ENCODE peak calls at places on chromosome 14, in four cellular contexts. Q is AG10803, C is nephron progenitor cell, A is IMR-90. Y is an unnamed sample.

GRCh38 chr14:102779574-102780315 is 2.5 kb downstream of the TRAF3 start:
- DNase-seq in Q (no peak), A (peak; percentile 33), C (no peak), Y (no peak)

GRCh38 chr14:86954623-86955022 is 1038.4 kb downstream of the GALC start:
- DNase-seq in Q (no peak), A (no peak), C (no peak), Y (no peak)

GRCh38 chr14:101022121-101022520 is 118.6 kb upstream of the RTL1 start:
- DNase-seq in C (no peak), A (no peak), Q (peak; percentile 49), Y (no peak)

GRCh38 chr14:99212646-99213045 is 59.4 kb downstream of the BCL11B start:
- DNase-seq in C (no peak), A (no peak), Q (no peak), Y (no peak)

GRCh38 chr14:59913187-59913586 is 6.8 kb upstream of the LRRC9 start:
- DNase-seq in Q (no peak), C (no peak), A (no peak), Y (no peak)

GRCh38 chr14:76872796-76873432 is 46.7 kb downstream of the LRRC74A start:
- DNase-seq in C (peak; percentile 79), A (peak; percentile 35), Q (peak; percentile 35), Y (peak; percentile 68)

GRCh38 chr14:84749191-84749945 is 780.6 kb upstream of the FLRT2 start:
- DNase-seq in Q (no peak), C (no peak), A (no peak), Y (no peak)

GRCh38 chr14:82009076-82009475 is 475.4 kb upstream of the SEL1L start:
- DNase-seq in Q (no peak), C (peak; percentile 5), A (no peak), Y (no peak)

GRCh38 chr14:77372304-77372841 is 4.5 kb downstream of the TMED8 start:
- DNase-seq in Q (no peak), C (no peak), A (peak; percentile 88), Y (no peak)

GRCh38 chr14:104148433-104149277 is 10.3 kb downstream of the KIF26A start:
- DNase-seq in A (no peak), C (no peak), Q (no peak), Y (no peak)

GRCh38 chr14:68785817-68786490 is 6.9 kb downstream of the ZFP36L1 start:
- DNase-seq in Q (peak; percentile 88), C (no peak), A (no peak), Y (no peak)

GRCh38 chr14:97866186-97866585 is 1069.0 kb downstream of the VRK1 start:
- DNase-seq in C (no peak), Q (no peak), A (no peak), Y (no peak)

GRCh38 chr14:28754209-28754985 is 12.2 kb upstream of the FOXG1 start:
- DNase-seq in C (peak; percentile 51), A (peak; percentile 48), Q (peak; percentile 42), Y (peak; percentile 60)

GRCh38 chr14:105464501-105464900 is 10.1 kb upstream of the CRIP2 start:
- DNase-seq in Q (no peak), C (no peak), A (no peak), Y (no peak)

GRCh38 chr14:60553855-60554254 is 44.9 kb downstream of the SIX6 start:
- DNase-seq in C (no peak), A (no peak), Q (peak; percentile 16), Y (no peak)

GRCh38 chr14:30034049-30034635 is 106.5 kb upstream of the PRKD1 start:
- DNase-seq in A (peak; percentile 17), Q (peak; percentile 51), C (no peak), Y (no peak)

GRCh38 chr14:105532111-105532623 is 5.8 kb downstream of the TMEM121 start:
- DNase-seq in A (no peak), Q (no peak), C (no peak), Y (no peak)

GRCh38 chr14:100230361-100230760 is 8.6 kb upstream of the YY1 start:
- DNase-seq in Q (no peak), A (no peak), C (no peak), Y (no peak)

GRCh38 chr14:104113631-104114420 is 24.6 kb upstream of the KIF26A start:
- DNase-seq in A (no peak), Q (no peak), C (peak; percentile 2), Y (no peak)

GRCh38 chr14:20848316-20848954 is 42.8 kb upstream of the RNASE3 start:
- DNase-seq in C (no peak), Q (peak; percentile 35), A (peak; percentile 19), Y (no peak)

GRCh38 chr14:33590891-33591630 is 359.8 kb downstream of the EGLN3 start:
- DNase-seq in C (no peak), A (no peak), Q (peak; percentile 17), Y (no peak)

GRCh38 chr14:61568572-61569011 is 126.7 kb upstream of the HIF1A start:
- DNase-seq in C (peak; percentile 34), Q (no peak), A (no peak), Y (peak; percentile 31)

GRCh38 chr14:51554953-51555352 is 96.8 kb upstream of the FRMD6 start:
- DNase-seq in C (no peak), A (peak; percentile 72), Q (peak; percentile 79), Y (no peak)

GRCh38 chr14:49989980-49990379 is 97.1 kb downstream of the ARF6 start:
- DNase-seq in Q (no peak), C (no peak), A (no peak), Y (no peak)

GRCh38 chr14:100445436-100446088 is 122.4 kb downstream of the SLC25A47 start:
- DNase-seq in Q (no peak), C (no peak), A (no peak), Y (no peak)

GRCh38 chr14:31228533-31228932 is 20.9 kb upstream of the HECTD1 start:
- DNase-seq in C (no peak), A (no peak), Q (no peak), Y (no peak)

GRCh38 chr14:69694730-69695663 is 71.9 kb upstream of the SRSF5 start:
- DNase-seq in A (peak; percentile 63), C (no peak), Q (peak; percentile 21), Y (no peak)

GRCh38 chr14:99420711-99421110 is 59.9 kb downstream of the SETD3 start:
- DNase-seq in Q (no peak), C (no peak), A (no peak), Y (no peak)

GRCh38 chr14:59511916-59512530 is 27.7 kb downstream of the JKAMP start:
- DNase-seq in Q (no peak), C (peak; percentile 44), A (no peak), Y (peak; percentile 49)

GRCh38 chr14:28936601-28937000 is 170.0 kb downstream of the FOXG1 start:
- DNase-seq in Q (no peak), C (no peak), A (no peak), Y (no peak)

GRCh38 chr14:64337901-64338615 is 43.9 kb upstream of the ESR2 start:
- DNase-seq in Q (peak; percentile 40), C (peak; percentile 83), A (peak; percentile 58), Y (peak; percentile 74)

DNA sequence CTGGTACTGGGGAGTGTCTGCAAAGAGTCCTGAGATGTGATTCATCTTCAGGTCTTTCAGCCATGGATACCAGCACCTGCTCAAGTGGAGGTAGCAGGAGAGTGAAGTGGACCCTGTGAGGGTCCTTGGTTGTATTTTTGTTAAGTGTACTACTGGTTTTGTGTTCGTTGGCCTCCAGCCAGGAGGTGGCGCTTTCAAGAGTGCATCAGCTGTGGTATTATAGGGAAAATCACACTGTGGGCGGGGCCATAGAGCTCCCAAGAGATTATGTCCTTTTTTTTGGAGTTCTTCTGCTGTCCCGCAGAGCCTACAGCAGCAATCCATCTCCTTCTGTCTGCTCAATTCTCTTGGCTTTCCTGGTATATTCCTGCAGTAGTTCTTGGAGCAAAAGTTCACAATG is 66.8 kb downstream of the SPATA7 start:
- DNase-seq in C (no peak), Q (no peak), A (no peak), Y (no peak)
- TF ChIP-seq CTCF in C (no peak), Q (no peak), A (no peak), Y (no peak)

GRCh38 chr14:74567219-74567618 is 44.8 kb downstream of the LTBP2 start:
- DNase-seq in Q (no peak), A (no peak), C (no peak), Y (no peak)

GRCh38 chr14:74566174-74567125 is 45.6 kb downstream of the LTBP2 start:
- DNase-seq in A (no peak), Q (no peak), C (no peak), Y (no peak)

GRCh38 chr14:74563233-74563585 is 48.8 kb downstream of the LTBP2 start:
- DNase-seq in A (peak; percentile 73), C (no peak), Q (no peak), Y (no peak)

GRCh38 chr14:74562515-74563232 is 49.4 kb downstream of the LTBP2 start:
- DNase-seq in Q (no peak), A (peak; percentile 36), C (no peak), Y (no peak)

GRCh38 chr14:74563621-74564159 is 48.3 kb downstream of the LTBP2 start:
- DNase-seq in A (peak; percentile 31), C (no peak), Q (no peak), Y (no peak)
- TF ChIP-seq CTCF in A (no peak), C (no peak), Q (no peak), Y (no peak)

GRCh38 chr14:55739967-55740707 is 160.1 kb downstream of the KTN1 start:
- DNase-seq in A (no peak), C (peak; percentile 20), Q (no peak), Y (no peak)
- TF ChIP-seq CTCF in A (no peak), C (no peak), Q (no peak), Y (no peak)

GRCh38 chr14:58362798-58363412 is 32.8 kb upstream of the TOMM20L start:
- DNase-seq in C (no peak), A (peak; percentile 17), Q (peak; percentile 16), Y (no peak)
- TF ChIP-seq CTCF in C (peak; percentile 13), A (peak; percentile 21), Q (peak; percentile 40), Y (no peak)

GRCh38 chr14:27528328-27528727 is 930.5 kb upstream of the NOVA1 start:
- DNase-seq in C (peak; percentile 9), A (no peak), Q (peak; percentile 3), Y (peak; percentile 18)
- TF ChIP-seq CTCF in C (peak; percentile 53), A (no peak), Q (peak; percentile 31), Y (peak; percentile 61)

GRCh38 chr14:72792051-72792788 is 101.7 kb downstream of the DPF3 start:
- DNase-seq in Q (no peak), C (no peak), A (no peak), Y (no peak)

GRCh38 chr14:72788255-72788654 is 105.6 kb downstream of the DPF3 start:
- DNase-seq in C (peak; percentile 36), Q (no peak), A (no peak), Y (no peak)

GRCh38 chr14:72788972-72789728 is 104.8 kb downstream of the DPF3 start:
- DNase-seq in C (no peak), Q (no peak), A (no peak), Y (no peak)

GRCh38 chr14:72793154-72793725 is 100.7 kb downstream of the DPF3 start:
- DNase-seq in C (no peak), Q (no peak), A (no peak), Y (no peak)

DNA sequence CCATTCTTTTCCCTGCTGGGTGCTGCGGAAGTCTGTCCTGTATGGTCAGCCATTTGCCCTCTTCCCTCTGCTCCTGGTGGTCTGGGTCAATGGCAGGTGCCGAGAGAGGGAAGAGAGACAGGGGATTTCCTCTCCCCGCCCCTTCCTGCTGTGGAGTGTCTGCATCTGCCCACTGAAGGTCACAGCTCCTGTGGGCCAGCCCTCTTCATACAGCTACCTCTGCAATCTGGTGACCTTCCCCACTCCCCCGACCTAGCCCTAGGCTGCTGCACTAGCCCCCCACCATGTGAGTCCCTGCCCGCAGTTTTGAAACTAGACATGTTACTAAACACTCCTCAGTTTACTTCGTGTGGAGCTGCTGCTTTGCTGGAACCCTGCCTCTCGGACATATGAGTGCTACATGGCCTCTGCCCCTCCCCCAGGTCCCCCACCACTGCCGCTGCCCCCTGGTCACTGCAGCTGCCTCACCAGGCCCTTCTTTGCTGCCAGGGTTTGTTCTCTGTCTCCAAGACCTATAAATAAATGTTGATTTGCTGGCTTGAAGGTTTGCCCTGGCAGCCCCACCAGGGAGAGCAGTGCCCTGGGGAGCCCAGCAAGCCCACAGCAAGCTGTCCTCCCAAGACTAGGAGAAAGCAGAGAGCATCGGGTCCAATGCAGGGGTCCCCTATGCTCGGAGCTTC is 102.9 kb downstream of the DPF3 start:
- DNase-seq in C (no peak), A (no peak), Q (no peak), Y (no peak)
- TF ChIP-seq CTCF in C (no peak), A (no peak), Q (no peak), Y (no peak)

Y was measured in endothelial cell.